ENCODE peak calls at places on chromosomes 12 and 14, in four cellular contexts. One of them, this sample, is unnamed.

GRCh38 chr12:9943244-9943643 is 11.1 kb upstream of the CLEC2A start:
- DNase-seq in GM12891: no peak
- DNase-seq in heart left ventricle: no peak
- DNase-seq in HCT116: no peak
- DNase-seq in this sample: no peak

GRCh38 chr14:77309122-77309521 is 11.6 kb downstream of the POMT2 start:
- DNase-seq in GM12891: no peak
- DNase-seq in heart left ventricle: no peak
- DNase-seq in HCT116: no peak
- DNase-seq in this sample: no peak

GRCh38 chr12:47867496-47867941 is 37.3 kb downstream of the VDR start:
- DNase-seq in GM12891: no peak
- DNase-seq in heart left ventricle: no peak
- DNase-seq in HCT116: no peak
- DNase-seq in this sample: peak

GRCh38 chr12:121223283-121223946 is 13.5 kb downstream of the P2RX4 start:
- DNase-seq in GM12891: no peak
- DNase-seq in heart left ventricle: no peak
- DNase-seq in HCT116: no peak
- DNase-seq in this sample: no peak

GRCh38 chr14:68759912-68760311 is 33.0 kb downstream of the ZFP36L1 start:
- DNase-seq in GM12891: no peak
- DNase-seq in heart left ventricle: no peak
- DNase-seq in HCT116: no peak
- DNase-seq in this sample: no peak

GRCh38 chr14:68441532-68441931 is 351.3 kb downstream of the ZFP36L1 start:
- DNase-seq in GM12891: no peak
- DNase-seq in heart left ventricle: no peak
- DNase-seq in HCT116: no peak
- DNase-seq in this sample: no peak

GRCh38 chr14:100738704-100739131 is 12.0 kb downstream of the DLK1 start:
- DNase-seq in GM12891: no peak
- DNase-seq in heart left ventricle: peak
- DNase-seq in HCT116: no peak
- DNase-seq in this sample: no peak

GRCh38 chr12:77189463-77189862 is 124.1 kb upstream of the E2F7 start:
- DNase-seq in GM12891: no peak
- DNase-seq in heart left ventricle: no peak
- DNase-seq in HCT116: no peak
- DNase-seq in this sample: no peak

GRCh38 chr12:109740694-109741245 is 27.1 kb downstream of the FAM222A start:
- DNase-seq in GM12891: no peak
- DNase-seq in heart left ventricle: peak
- DNase-seq in HCT116: no peak
- DNase-seq in this sample: no peak

GRCh38 chr12:50732591-50732990 is 31.3 kb upstream of the ATF1 start:
- DNase-seq in GM12891: no peak
- DNase-seq in heart left ventricle: no peak
- DNase-seq in HCT116: peak
- DNase-seq in this sample: peak

GRCh38 chr12:93191956-93192355 is 185.8 kb upstream of the NUDT4 start:
- DNase-seq in GM12891: no peak
- DNase-seq in heart left ventricle: no peak
- DNase-seq in HCT116: no peak
- DNase-seq in this sample: no peak

GRCh38 chr12:56521590-56522371 is at the start of gene RBMS2:
- DNase-seq in GM12891: peak
- DNase-seq in heart left ventricle: peak
- DNase-seq in HCT116: peak
- DNase-seq in this sample: peak

GRCh38 chr12:57604454-57605307 is at the start of gene DTX3:
- DNase-seq in GM12891: peak
- DNase-seq in heart left ventricle: peak
- DNase-seq in HCT116: no peak
- DNase-seq in this sample: peak

GRCh38 chr12:16435875-16436554 is 88.6 kb downstream of the MGST1 start:
- DNase-seq in GM12891: no peak
- DNase-seq in heart left ventricle: no peak
- DNase-seq in HCT116: no peak
- DNase-seq in this sample: no peak

GRCh38 chr12:11814362-11814761 is 164.9 kb downstream of the ETV6 start:
- DNase-seq in GM12891: no peak
- DNase-seq in heart left ventricle: no peak
- DNase-seq in HCT116: no peak
- DNase-seq in this sample: peak

GRCh38 chr12:67645126-67645525 is 3.4 kb upstream of the DYRK2 start:
- DNase-seq in GM12891: no peak
- DNase-seq in heart left ventricle: no peak
- DNase-seq in HCT116: no peak
- DNase-seq in this sample: no peak

GRCh38 chr14:65478596-65478995 is 66.1 kb downstream of the FUT8 start:
- DNase-seq in GM12891: no peak
- DNase-seq in heart left ventricle: no peak
- DNase-seq in HCT116: peak
- DNase-seq in this sample: no peak

GRCh38 chr14:34059925-34060746 is 109.3 kb upstream of the EGLN3 start:
- DNase-seq in GM12891: peak
- DNase-seq in heart left ventricle: peak
- DNase-seq in HCT116: no peak
- DNase-seq in this sample: peak

GRCh38 chr14:92914087-92914656 is 8.8 kb upstream of the CHGA start:
- DNase-seq in GM12891: no peak
- DNase-seq in heart left ventricle: peak
- DNase-seq in HCT116: no peak
- DNase-seq in this sample: no peak

GRCh38 chr14:100221419-100222218 is 17.3 kb upstream of the YY1 start:
- DNase-seq in GM12891: no peak
- DNase-seq in heart left ventricle: peak
- DNase-seq in HCT116: no peak
- DNase-seq in this sample: no peak

GRCh38 chr14:50954811-50955372 is 10.6 kb upstream of the PYGL start:
- DNase-seq in GM12891: no peak
- DNase-seq in heart left ventricle: no peak
- DNase-seq in HCT116: peak
- DNase-seq in this sample: peak

GRCh38 chr14:74835607-74836250 is 40.2 kb downstream of the PROX2 start:
- DNase-seq in GM12891: no peak
- DNase-seq in heart left ventricle: no peak
- DNase-seq in HCT116: no peak
- DNase-seq in this sample: no peak

GRCh38 chr12:6647083-6647604 is at the start of gene ACRBP:
- DNase-seq in GM12891: no peak
- DNase-seq in heart left ventricle: peak
- DNase-seq in HCT116: no peak
- DNase-seq in this sample: no peak
- TF ChIP-seq POLR2A in GM12891: no peak
- TF ChIP-seq POLR2A in heart left ventricle: no peak
- TF ChIP-seq POLR2A in HCT116: no peak
- TF ChIP-seq POLR2A in this sample: no peak

GRCh38 chr14:37824936-37825698 is 229.7 kb downstream of the TTC6 start:
- DNase-seq in GM12891: no peak
- DNase-seq in heart left ventricle: no peak
- DNase-seq in HCT116: no peak
- DNase-seq in this sample: no peak

GRCh38 chr14:37813746-37814145 is 218.3 kb downstream of the TTC6 start:
- DNase-seq in GM12891: no peak
- DNase-seq in heart left ventricle: no peak
- DNase-seq in HCT116: no peak
- DNase-seq in this sample: no peak

GRCh38 chr14:37816743-37817295 is 221.4 kb downstream of the TTC6 start:
- DNase-seq in GM12891: no peak
- DNase-seq in heart left ventricle: no peak
- DNase-seq in HCT116: no peak
- DNase-seq in this sample: no peak

GRCh38 chr14:37816135-37816534 is 220.7 kb downstream of the TTC6 start:
- DNase-seq in GM12891: no peak
- DNase-seq in heart left ventricle: no peak
- DNase-seq in HCT116: no peak
- DNase-seq in this sample: no peak

DNA sequence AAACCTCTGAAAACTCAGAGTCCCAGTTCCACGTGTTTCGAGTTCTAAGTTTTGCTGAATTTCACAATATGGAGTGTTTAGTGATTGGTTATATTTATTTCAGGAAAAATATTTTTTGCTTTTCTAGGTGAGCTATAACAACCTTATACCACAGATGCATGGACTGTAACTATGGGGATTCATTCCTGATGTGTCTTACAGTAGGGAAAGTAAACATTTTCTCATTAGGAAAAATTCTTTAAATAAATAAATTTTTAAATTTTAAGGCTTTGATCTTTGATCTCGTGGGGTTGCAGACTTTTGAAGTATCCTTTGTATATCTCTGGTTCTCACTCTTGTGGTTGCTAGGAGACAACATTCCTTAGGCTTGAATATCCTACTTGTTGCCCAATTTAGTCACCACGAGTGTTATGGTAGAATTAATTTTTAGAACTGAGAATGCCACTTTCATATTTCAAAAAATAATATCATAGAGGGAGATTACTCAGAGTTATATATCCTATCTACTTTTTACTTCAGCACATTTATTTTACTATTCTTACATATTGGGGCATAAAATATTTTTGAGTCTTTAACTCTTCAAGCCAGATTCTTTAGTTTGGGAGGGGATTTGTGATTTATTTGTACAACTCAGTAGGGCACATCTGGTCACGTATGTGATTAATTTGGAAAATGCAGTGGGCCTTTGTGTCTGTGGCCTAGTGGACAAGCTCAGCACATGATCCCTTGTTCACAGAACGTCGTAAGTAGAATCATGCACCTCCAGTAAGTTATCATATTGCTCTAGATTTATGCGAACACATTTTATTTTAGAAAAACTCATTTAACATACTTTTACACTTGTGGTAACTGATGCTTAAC is 224.0 kb downstream of the TTC6 start:
- DNase-seq in GM12891: no peak
- DNase-seq in heart left ventricle: no peak
- DNase-seq in HCT116: no peak
- DNase-seq in this sample: no peak
- TF ChIP-seq POLR2A in GM12891: no peak
- TF ChIP-seq POLR2A in heart left ventricle: no peak
- TF ChIP-seq POLR2A in HCT116: no peak
- TF ChIP-seq POLR2A in this sample: no peak

DNA sequence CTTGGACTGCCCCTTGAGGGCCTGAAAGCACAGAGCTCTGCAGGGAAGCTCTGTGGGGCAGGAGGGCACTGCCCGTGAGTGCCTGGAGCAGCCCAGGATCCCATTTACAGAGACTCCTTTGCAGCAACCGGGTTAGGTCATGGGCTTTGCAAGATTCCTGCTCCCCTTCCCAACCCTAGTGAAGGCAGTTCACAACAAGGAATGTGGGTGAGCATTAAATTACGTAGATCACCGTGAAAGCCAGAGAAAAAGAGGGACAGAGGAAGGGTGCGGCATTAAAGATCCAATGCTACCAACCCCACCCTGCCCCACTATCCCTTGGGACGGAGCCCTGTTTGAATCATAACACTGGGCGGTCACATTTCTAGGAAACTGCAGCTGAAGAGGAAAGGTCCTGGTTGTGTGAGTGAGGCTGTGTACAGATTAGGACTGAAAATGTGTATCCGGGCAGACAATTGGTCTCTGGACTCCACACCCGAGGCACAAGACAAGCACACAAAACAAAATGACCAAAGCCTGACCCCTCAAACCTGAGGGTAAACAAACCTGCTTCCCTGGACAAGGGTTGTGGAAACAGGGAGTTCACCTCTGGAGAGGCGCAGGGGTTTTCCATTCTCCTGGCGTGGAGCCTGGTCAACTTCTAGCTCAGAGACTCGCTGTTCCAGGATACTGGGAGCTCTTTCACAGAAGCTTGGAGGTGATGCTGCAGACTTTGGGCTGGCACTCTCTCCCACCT is 16.8 kb downstream of the NINJ2 start:
- DNase-seq in GM12891: no peak
- DNase-seq in heart left ventricle: peak
- DNase-seq in HCT116: no peak
- DNase-seq in this sample: no peak
- TF ChIP-seq POLR2A in GM12891: no peak
- TF ChIP-seq POLR2A in heart left ventricle: no peak
- TF ChIP-seq POLR2A in HCT116: no peak
- TF ChIP-seq POLR2A in this sample: no peak

DNA sequence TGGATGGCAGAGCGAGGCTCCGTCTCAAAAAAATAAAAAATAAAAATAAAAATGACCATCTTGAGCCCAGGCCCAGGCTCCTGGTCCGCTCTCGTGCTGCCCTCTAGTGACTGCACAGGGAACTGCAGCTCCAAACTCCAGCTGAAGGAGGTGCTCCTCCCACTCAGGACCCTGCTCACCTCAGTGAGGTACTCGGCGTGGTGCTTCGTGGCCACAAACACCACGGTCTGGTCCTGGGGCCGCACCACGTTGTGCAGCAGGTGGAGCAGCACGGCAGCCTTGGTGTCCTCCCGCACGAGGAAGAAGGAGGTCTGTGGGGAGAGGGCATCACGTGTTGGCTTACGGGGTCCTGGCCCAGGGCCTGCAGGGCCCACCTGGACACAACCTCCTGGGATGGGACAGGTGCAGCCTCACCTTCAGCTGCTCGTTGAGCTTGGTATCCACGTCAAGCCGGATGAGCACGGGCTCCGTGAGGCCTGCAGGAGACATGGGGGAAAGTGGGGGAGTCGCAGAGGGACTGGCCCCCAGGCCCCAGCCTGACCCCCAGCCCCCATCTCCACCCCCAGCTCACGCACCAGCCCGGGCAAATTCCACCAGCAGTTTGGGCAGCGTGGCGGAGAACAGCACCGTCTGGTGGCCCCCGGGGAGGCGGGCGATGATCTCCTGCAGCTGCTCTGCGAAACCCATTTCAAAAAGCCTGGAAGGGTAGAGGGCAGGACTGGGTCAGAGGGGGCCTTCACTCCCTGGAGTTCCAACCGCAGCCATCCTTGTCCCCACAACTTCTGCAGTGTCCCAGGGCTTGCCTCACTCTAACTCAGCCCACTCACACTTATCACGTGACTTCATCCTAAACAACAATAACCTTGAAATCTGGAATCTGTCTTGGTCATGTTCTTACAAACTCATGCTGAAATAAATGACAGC is 10.6 kb downstream of the DDX54 start:
- DNase-seq in GM12891: peak
- DNase-seq in heart left ventricle: peak
- DNase-seq in HCT116: no peak
- DNase-seq in this sample: peak
- TF ChIP-seq POLR2A in GM12891: no peak
- TF ChIP-seq POLR2A in heart left ventricle: no peak
- TF ChIP-seq POLR2A in HCT116: no peak
- TF ChIP-seq POLR2A in this sample: no peak

GRCh38 chr14:104431929-104432541 is 147.5 kb upstream of the C14orf180 start:
- DNase-seq in GM12891: no peak
- DNase-seq in heart left ventricle: no peak
- DNase-seq in HCT116: no peak
- DNase-seq in this sample: no peak
- TF ChIP-seq POLR2A in GM12891: no peak
- TF ChIP-seq POLR2A in heart left ventricle: no peak
- TF ChIP-seq POLR2A in HCT116: no peak
- TF ChIP-seq POLR2A in this sample: no peak

GRCh38 chr12:6363330-6364036 is 11.9 kb downstream of the SCNN1A start:
- DNase-seq in GM12891: peak
- DNase-seq in heart left ventricle: peak
- DNase-seq in HCT116: no peak
- DNase-seq in this sample: peak
- TF ChIP-seq POLR2A in GM12891: no peak
- TF ChIP-seq POLR2A in heart left ventricle: no peak
- TF ChIP-seq POLR2A in HCT116: peak
- TF ChIP-seq POLR2A in this sample: no peak

This sample was measured in H54.